ENCODE peak calls at places on chromosome 15, in four cellular contexts. One of them, this sample, is unnamed.

GRCh38 chr15:63626955-63627354 is 29.8 kb downstream of the FBXL22 start:
- DNase-seq in NCI-H2107: no peak
- DNase-seq in AG08395: no peak
- DNase-seq in neural crest cell: no peak
- DNase-seq in this sample: peak

GRCh38 chr15:99421172-99421656 is 144.6 kb upstream of the MEF2A start:
- DNase-seq in NCI-H2107: no peak
- DNase-seq in AG08395: no peak
- DNase-seq in neural crest cell: no peak
- DNase-seq in this sample: no peak

GRCh38 chr15:74319596-74320357 is 47.7 kb downstream of the CYP11A1 start:
- DNase-seq in NCI-H2107: no peak
- DNase-seq in AG08395: no peak
- DNase-seq in neural crest cell: no peak
- DNase-seq in this sample: no peak

GRCh38 chr15:42576040-42576594 is 711 bp downstream of the STARD9 start:
- DNase-seq in NCI-H2107: no peak
- DNase-seq in AG08395: no peak
- DNase-seq in neural crest cell: no peak
- DNase-seq in this sample: no peak

GRCh38 chr15:82680200-82681102 is 29.2 kb downstream of the AP3B2 start:
- DNase-seq in NCI-H2107: peak
- DNase-seq in AG08395: no peak
- DNase-seq in neural crest cell: peak
- DNase-seq in this sample: peak

GRCh38 chr15:62895905-62896316 is 146.6 kb upstream of the TPM1 start:
- DNase-seq in NCI-H2107: no peak
- DNase-seq in AG08395: peak
- DNase-seq in neural crest cell: no peak
- DNase-seq in this sample: no peak

GRCh38 chr15:91872356-91873132 is 19.0 kb downstream of the SLCO3A1 start:
- DNase-seq in NCI-H2107: no peak
- DNase-seq in AG08395: no peak
- DNase-seq in neural crest cell: no peak
- DNase-seq in this sample: no peak

GRCh38 chr15:66878761-66879160 is 176.7 kb downstream of the SMAD6 start:
- DNase-seq in NCI-H2107: no peak
- DNase-seq in AG08395: no peak
- DNase-seq in neural crest cell: no peak
- DNase-seq in this sample: no peak

GRCh38 chr15:45634442-45635190 is at the start of gene SQOR:
- DNase-seq in NCI-H2107: no peak
- DNase-seq in AG08395: peak
- DNase-seq in neural crest cell: peak
- DNase-seq in this sample: peak

GRCh38 chr15:50890751-50891150 is 17.7 kb upstream of the AP4E1 start:
- DNase-seq in NCI-H2107: no peak
- DNase-seq in AG08395: no peak
- DNase-seq in neural crest cell: no peak
- DNase-seq in this sample: no peak

GRCh38 chr15:92848464-92848851 is 51.7 kb upstream of the CHD2 start:
- DNase-seq in NCI-H2107: no peak
- DNase-seq in AG08395: no peak
- DNase-seq in neural crest cell: no peak
- DNase-seq in this sample: no peak

GRCh38 chr15:89125038-89125826 is 37.0 kb downstream of the ABHD2 start:
- DNase-seq in NCI-H2107: no peak
- DNase-seq in AG08395: no peak
- DNase-seq in neural crest cell: no peak
- DNase-seq in this sample: no peak

GRCh38 chr15:95663156-95663831 is 667.2 kb upstream of the NR2F2 start:
- DNase-seq in NCI-H2107: no peak
- DNase-seq in AG08395: peak
- DNase-seq in neural crest cell: no peak
- DNase-seq in this sample: no peak

GRCh38 chr15:75786564-75786925 is 56.7 kb upstream of the UBE2Q2 start:
- DNase-seq in NCI-H2107: no peak
- DNase-seq in AG08395: no peak
- DNase-seq in neural crest cell: no peak
- DNase-seq in this sample: no peak

GRCh38 chr15:97909291-97909891 is 51.1 kb upstream of the ARRDC4 start:
- DNase-seq in NCI-H2107: no peak
- DNase-seq in AG08395: peak
- DNase-seq in neural crest cell: peak
- DNase-seq in this sample: peak

GRCh38 chr15:67077641-67078215 is 12.3 kb downstream of the SMAD3 start:
- DNase-seq in NCI-H2107: no peak
- DNase-seq in AG08395: no peak
- DNase-seq in neural crest cell: no peak
- DNase-seq in this sample: no peak

GRCh38 chr15:56199038-56199437 is 44.6 kb downstream of the RFX7 start:
- DNase-seq in NCI-H2107: no peak
- DNase-seq in AG08395: no peak
- DNase-seq in neural crest cell: no peak
- DNase-seq in this sample: no peak

GRCh38 chr15:31267161-31268107 is 59.2 kb upstream of the KLF13 start:
- DNase-seq in NCI-H2107: no peak
- DNase-seq in AG08395: no peak
- DNase-seq in neural crest cell: no peak
- DNase-seq in this sample: no peak

GRCh38 chr15:40047413-40048154 is 8.6 kb upstream of the SRP14 start:
- DNase-seq in NCI-H2107: no peak
- DNase-seq in AG08395: peak
- DNase-seq in neural crest cell: no peak
- DNase-seq in this sample: no peak

GRCh38 chr15:46293550-46293949 is 658.7 kb downstream of the SQOR start:
- DNase-seq in NCI-H2107: no peak
- DNase-seq in AG08395: no peak
- DNase-seq in neural crest cell: no peak
- DNase-seq in this sample: no peak

GRCh38 chr15:35436422-35436821 is 109.5 kb downstream of the DPH6 start:
- DNase-seq in NCI-H2107: no peak
- DNase-seq in AG08395: no peak
- DNase-seq in neural crest cell: no peak
- DNase-seq in this sample: no peak

GRCh38 chr15:63977102-63977501 is 69.2 kb downstream of the DAPK2 start:
- DNase-seq in NCI-H2107: no peak
- DNase-seq in AG08395: no peak
- DNase-seq in neural crest cell: no peak
- DNase-seq in this sample: no peak

GRCh38 chr15:79897380-79897678 is 515 bp upstream of the MTHFS start:
- DNase-seq in NCI-H2107: no peak
- DNase-seq in AG08395: no peak
- DNase-seq in neural crest cell: no peak
- DNase-seq in this sample: no peak

GRCh38 chr15:91948001-91948608 is 94.6 kb downstream of the SLCO3A1 start:
- DNase-seq in NCI-H2107: no peak
- DNase-seq in AG08395: no peak
- DNase-seq in neural crest cell: no peak
- DNase-seq in this sample: no peak

GRCh38 chr15:59306520-59307163 is 66.0 kb downstream of the MYO1E start:
- DNase-seq in NCI-H2107: no peak
- DNase-seq in AG08395: peak
- DNase-seq in neural crest cell: no peak
- DNase-seq in this sample: no peak

GRCh38 chr15:73991260-73991659 is 835 bp downstream of the STOML1 start:
- DNase-seq in NCI-H2107: no peak
- DNase-seq in AG08395: peak
- DNase-seq in neural crest cell: no peak
- DNase-seq in this sample: no peak

GRCh38 chr15:90219421-90220141 is 14.2 kb downstream of the CIB1 start:
- DNase-seq in NCI-H2107: no peak
- DNase-seq in AG08395: peak
- DNase-seq in neural crest cell: peak
- DNase-seq in this sample: peak

GRCh38 chr15:65068436-65068835 is 645 bp upstream of the RASL12 start:
- DNase-seq in NCI-H2107: no peak
- DNase-seq in AG08395: no peak
- DNase-seq in neural crest cell: no peak
- DNase-seq in this sample: no peak

GRCh38 chr15:55319537-55320325 is 709 bp downstream of the PIGB start:
- DNase-seq in NCI-H2107: no peak
- DNase-seq in AG08395: peak
- DNase-seq in neural crest cell: no peak
- DNase-seq in this sample: no peak

GRCh38 chr15:73996939-73997338 is 2.4 kb downstream of the PML start:
- DNase-seq in NCI-H2107: no peak
- DNase-seq in AG08395: peak
- DNase-seq in neural crest cell: no peak
- DNase-seq in this sample: no peak

GRCh38 chr15:57647791-57648130 is 56.1 kb downstream of the MYZAP start:
- DNase-seq in NCI-H2107: no peak
- DNase-seq in AG08395: no peak
- DNase-seq in neural crest cell: no peak
- DNase-seq in this sample: no peak

GRCh38 chr15:95205101-95205500 is 973.7 kb downstream of the MCTP2 start:
- DNase-seq in NCI-H2107: no peak
- DNase-seq in AG08395: no peak
- DNase-seq in neural crest cell: no peak
- DNase-seq in this sample: no peak

GRCh38 chr15:39083213-39083612 is 497.7 kb upstream of the THBS1 start:
- DNase-seq in NCI-H2107: no peak
- DNase-seq in AG08395: no peak
- DNase-seq in neural crest cell: no peak
- DNase-seq in this sample: no peak

GRCh38 chr15:48132874-48133273 is 12.1 kb downstream of the SLC24A5 start:
- DNase-seq in NCI-H2107: no peak
- DNase-seq in AG08395: no peak
- DNase-seq in neural crest cell: no peak
- DNase-seq in this sample: no peak

GRCh38 chr15:78619022-78619950 is 1.5 kb downstream of the CHRNA3 start:
- DNase-seq in NCI-H2107: no peak
- DNase-seq in AG08395: no peak
- DNase-seq in neural crest cell: no peak
- DNase-seq in this sample: no peak

GRCh38 chr15:69893863-69894262 is 203.9 kb downstream of the TLE3 start:
- DNase-seq in NCI-H2107: no peak
- DNase-seq in AG08395: peak
- DNase-seq in neural crest cell: peak
- DNase-seq in this sample: no peak

GRCh38 chr15:77030042-77030927 is 35.4 kb downstream of the PSTPIP1 start:
- DNase-seq in NCI-H2107: no peak
- DNase-seq in AG08395: no peak
- DNase-seq in neural crest cell: peak
- DNase-seq in this sample: peak

GRCh38 chr15:82040862-82041261 is 5.0 kb downstream of the MEX3B start:
- DNase-seq in NCI-H2107: peak
- DNase-seq in AG08395: no peak
- DNase-seq in neural crest cell: no peak
- DNase-seq in this sample: no peak

This sample was measured in GM12891.